ENCODE peak calls at places on chromosomes 12 and 14, in eight cellular contexts. Z, N, P, V, Q, D, G and B are unnamed samples.

GRCh38 chr12:126708492-126708896 is 1558.5 kb upstream of the TMEM132C start:
- DNase-seq in Z (no peak), N (no peak), P (no peak), V (no peak), Q (no peak), D (peak), G (no peak), B (no peak)

GRCh38 chr14:55814064-55814463 is 234.1 kb downstream of the KTN1 start:
- DNase-seq in Z (no peak), N (no peak), P (no peak), V (no peak), Q (no peak), D (no peak), G (no peak), B (no peak)

GRCh38 chr14:95840094-95840493 is 36.5 kb upstream of the TUNAR start:
- DNase-seq in Z (no peak), N (no peak), P (no peak), V (no peak), Q (no peak), D (no peak), G (no peak), B (no peak)

GRCh38 chr12:54132979-54133378 is 55.8 kb downstream of the SMUG1 start:
- DNase-seq in Z (no peak), N (no peak), P (no peak), V (no peak), Q (no peak), D (no peak), G (no peak), B (no peak)

GRCh38 chr12:76866726-76867125 is 12.1 kb downstream of the CSRP2 start:
- DNase-seq in Z (no peak), N (peak), P (no peak), V (no peak), Q (no peak), D (peak), G (no peak), B (no peak)

GRCh38 chr12:69056743-69057515 is 124.0 kb upstream of the CPM start:
- DNase-seq in Z (no peak), N (no peak), P (no peak), V (no peak), Q (no peak), D (peak), G (no peak), B (no peak)

GRCh38 chr12:76152161-76152807 is 67.8 kb upstream of the NAP1L1 start:
- DNase-seq in Z (no peak), N (no peak), P (no peak), V (no peak), Q (no peak), D (no peak), G (no peak), B (peak)

GRCh38 chr14:73059326-73059725 is 992 bp downstream of the RBM25 start:
- DNase-seq in Z (no peak), N (no peak), P (no peak), V (no peak), Q (no peak), D (peak), G (no peak), B (no peak)

GRCh38 chr12:66740257-66740656 is 61.4 kb upstream of the GRIP1 start:
- DNase-seq in Z (no peak), N (peak), P (no peak), V (no peak), Q (no peak), D (peak), G (no peak), B (no peak)

GRCh38 chr14:104893435-104894207 is 28.6 kb downstream of the CEP170B start:
- DNase-seq in Z (no peak), N (no peak), P (peak), V (no peak), Q (peak), D (no peak), G (no peak), B (no peak)

GRCh38 chr12:116121453-116121871 is 156.0 kb downstream of the MED13L start:
- DNase-seq in Z (no peak), N (peak), P (no peak), V (no peak), Q (no peak), D (peak), G (no peak), B (no peak)

GRCh38 chr14:99560946-99561683 is 42.9 kb downstream of the CCDC85C start:
- DNase-seq in Z (peak), N (no peak), P (no peak), V (no peak), Q (no peak), D (no peak), G (no peak), B (no peak)

GRCh38 chr14:82084813-82085212 is 551.2 kb upstream of the SEL1L start:
- DNase-seq in Z (no peak), N (no peak), P (no peak), V (no peak), Q (no peak), D (no peak), G (no peak), B (no peak)

GRCh38 chr14:56195727-56196126 is 77.5 kb downstream of the PELI2 start:
- DNase-seq in Z (no peak), N (no peak), P (no peak), V (no peak), Q (no peak), D (peak), G (no peak), B (no peak)

GRCh38 chr12:114384746-114385145 is 21.2 kb downstream of the TBX5 start:
- DNase-seq in Z (no peak), N (no peak), P (no peak), V (no peak), Q (no peak), D (peak), G (no peak), B (no peak)

GRCh38 chr12:3275171-3276041 is 198.2 kb downstream of the TSPAN9 start:
- DNase-seq in Z (peak), N (peak), P (peak), V (peak), Q (peak), D (peak), G (peak), B (peak)

GRCh38 chr12:57868870-57869609 is 22.5 kb upstream of the CTDSP2 start:
- DNase-seq in Z (peak), N (no peak), P (no peak), V (no peak), Q (no peak), D (no peak), G (peak), B (no peak)

GRCh38 chr14:64855732-64856527 is 23.8 kb downstream of the SPTB start:
- DNase-seq in Z (no peak), N (no peak), P (no peak), V (no peak), Q (no peak), D (no peak), G (no peak), B (no peak)

GRCh38 chr14:21072781-21073339 is 2.8 kb downstream of the ARHGEF40 start:
- DNase-seq in Z (no peak), N (no peak), P (no peak), V (no peak), Q (no peak), D (no peak), G (no peak), B (no peak)

GRCh38 chr14:45678163-45678562 is 425.2 kb upstream of the MIS18BP1 start:
- DNase-seq in Z (no peak), N (no peak), P (no peak), V (no peak), Q (no peak), D (no peak), G (no peak), B (no peak)

GRCh38 chr14:45680531-45680930 is 427.5 kb upstream of the MIS18BP1 start:
- DNase-seq in Z (no peak), N (no peak), P (no peak), V (no peak), Q (no peak), D (no peak), G (no peak), B (no peak)

GRCh38 chr14:45679852-45680251 is 426.9 kb upstream of the MIS18BP1 start:
- DNase-seq in Z (no peak), N (peak), P (no peak), V (no peak), Q (no peak), D (peak), G (no peak), B (no peak)
- H3K27ac ChIP-seq in Z (no peak), N (peak), P (peak), V (no peak), Q (no peak), D (peak), G (no peak), B (no peak)

GRCh38 chr14:91352101-91352500 is 65.5 kb downstream of the CCDC88C start:
- DNase-seq in Z (peak), N (no peak), P (peak), V (no peak), Q (no peak), D (peak), G (no peak), B (no peak)

GRCh38 chr14:91350813-91351507 is 66.7 kb downstream of the CCDC88C start:
- DNase-seq in Z (no peak), N (no peak), P (peak), V (peak), Q (peak), D (no peak), G (no peak), B (no peak)

GRCh38 chr14:91351508-91351853 is 66.1 kb downstream of the CCDC88C start:
- DNase-seq in Z (no peak), N (no peak), P (peak), V (no peak), Q (no peak), D (no peak), G (no peak), B (no peak)

GRCh38 chr14:91354221-91354916 is 63.3 kb downstream of the CCDC88C start:
- DNase-seq in Z (no peak), N (peak), P (no peak), V (no peak), Q (no peak), D (peak), G (no peak), B (no peak)

DNA sequence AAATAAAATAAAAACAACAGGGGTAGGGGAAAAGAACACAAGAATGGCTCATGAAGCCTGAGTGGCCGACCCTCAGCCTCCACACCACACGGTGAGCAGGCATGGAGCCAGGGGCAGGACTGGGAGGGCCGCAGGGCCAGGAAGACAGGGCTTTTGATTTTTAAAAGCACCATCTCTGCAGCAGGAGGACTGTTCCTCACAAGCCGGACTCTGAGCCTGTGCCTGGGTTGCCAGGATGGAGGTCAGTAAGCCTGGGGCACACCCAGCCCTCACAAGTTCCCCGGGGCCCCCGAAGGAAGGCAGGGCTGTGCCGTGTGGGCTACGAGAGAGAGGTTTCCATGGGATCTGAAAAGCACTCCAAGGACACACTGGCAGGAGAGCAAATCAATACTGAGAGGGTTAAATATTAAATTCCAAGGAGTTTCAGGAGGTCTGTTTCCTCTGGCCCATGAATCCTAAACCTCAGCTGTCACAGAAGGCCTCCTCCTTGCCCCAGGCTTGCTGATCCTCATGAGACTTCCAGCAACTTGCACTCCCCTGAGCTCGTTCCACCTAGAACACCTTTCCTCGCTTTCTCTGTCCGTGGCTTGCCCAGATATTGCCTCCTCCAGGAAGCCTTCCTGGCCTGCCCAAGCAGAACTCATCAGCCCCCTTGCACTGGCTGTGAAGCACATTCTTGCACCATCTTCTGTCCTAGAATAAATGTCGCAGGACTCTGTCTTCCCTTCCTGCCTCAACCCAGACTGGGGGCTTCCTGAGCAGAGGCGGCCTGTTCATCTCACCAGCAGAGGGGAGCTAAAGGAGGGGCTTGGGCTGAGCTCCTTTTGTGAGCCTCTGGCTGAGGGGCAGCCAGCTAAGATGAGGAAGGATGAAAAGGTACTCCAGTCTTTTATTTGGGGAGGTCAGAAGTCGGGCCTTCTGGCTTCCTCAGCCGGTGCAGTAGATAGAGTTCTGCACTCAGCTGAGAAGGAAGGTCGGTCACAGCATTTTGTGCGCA is 64.6 kb downstream of the CCDC88C start:
- DNase-seq in Z (no peak), N (no peak), P (no peak), V (no peak), Q (no peak), D (no peak), G (no peak), B (no peak)
- H3K27ac ChIP-seq in Z (peak), N (no peak), P (no peak), V (peak), Q (peak), D (no peak), G (no peak), B (peak)

DNA sequence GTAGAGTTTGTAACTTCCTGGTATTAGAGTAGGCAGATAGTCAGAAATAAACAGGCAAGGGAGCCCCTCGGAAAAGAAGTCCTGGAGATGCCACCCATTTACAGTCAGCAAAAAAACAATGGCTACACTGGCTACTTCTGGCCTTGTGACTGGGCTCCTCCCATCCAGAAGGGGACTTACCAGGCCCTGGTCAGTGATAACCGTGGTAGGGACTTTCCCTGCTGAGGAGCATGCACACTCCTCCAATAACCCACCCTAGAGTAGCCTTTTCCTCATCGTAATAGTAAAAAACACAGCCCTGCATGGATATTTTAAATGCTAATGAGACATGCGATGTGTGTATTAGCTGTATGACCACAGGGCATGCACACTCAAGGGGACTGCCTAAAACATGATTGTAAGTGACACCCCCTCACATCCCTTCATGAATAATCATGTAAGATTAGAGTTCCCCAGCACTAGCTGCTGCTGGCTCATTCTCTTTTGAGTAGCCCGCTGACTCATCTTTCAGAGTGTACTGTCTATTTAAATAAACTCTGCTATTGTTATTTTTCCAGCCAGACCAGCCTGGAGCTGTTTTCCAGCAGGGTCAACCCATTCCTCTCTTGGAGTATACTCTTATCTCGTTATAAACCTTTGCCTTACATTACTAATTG is 413.8 kb upstream of the TMTC1 start:
- DNase-seq in Z (no peak), N (peak), P (no peak), V (no peak), Q (no peak), D (peak), G (no peak), B (no peak)
- H3K27ac ChIP-seq in Z (no peak), N (no peak), P (no peak), V (no peak), Q (no peak), D (no peak), G (no peak), B (no peak)

GRCh38 chr12:48106574-48107251 is 834 bp upstream of the SENP1 start:
- DNase-seq in Z (no peak), N (no peak), P (no peak), V (no peak), Q (no peak), D (no peak), G (no peak), B (no peak)
- H3K27ac ChIP-seq in Z (peak), N (peak), P (peak), V (peak), Q (peak), D (peak), G (peak), B (peak)

GRCh38 chr14:93083898-93084297 is 31.8 kb downstream of the ITPK1 start:
- DNase-seq in Z (no peak), N (no peak), P (no peak), V (no peak), Q (no peak), D (no peak), G (no peak), B (no peak)

GRCh38 chr14:93086441-93087055 is 29.2 kb downstream of the ITPK1 start:
- DNase-seq in Z (no peak), N (no peak), P (no peak), V (no peak), Q (no peak), D (no peak), G (no peak), B (no peak)

GRCh38 chr14:93084866-93085857 is 30.6 kb downstream of the ITPK1 start:
- DNase-seq in Z (no peak), N (no peak), P (no peak), V (no peak), Q (no peak), D (no peak), G (no peak), B (no peak)

GRCh38 chr14:93084402-93084801 is 31.3 kb downstream of the ITPK1 start:
- DNase-seq in Z (no peak), N (no peak), P (no peak), V (no peak), Q (no peak), D (no peak), G (no peak), B (no peak)

GRCh38 chr14:93085916-93086315 is 29.8 kb downstream of the ITPK1 start:
- DNase-seq in Z (no peak), N (peak), P (no peak), V (no peak), Q (no peak), D (peak), G (no peak), B (no peak)
- H3K27ac ChIP-seq in Z (peak), N (peak), P (no peak), V (no peak), Q (no peak), D (no peak), G (no peak), B (no peak)

GRCh38 chr12:62761658-62762057 is 173.3 kb downstream of the PPM1H start:
- DNase-seq in Z (no peak), N (no peak), P (no peak), V (no peak), Q (no peak), D (no peak), G (peak), B (no peak)

GRCh38 chr12:62762645-62763044 is 172.3 kb downstream of the PPM1H start:
- DNase-seq in Z (no peak), N (peak), P (no peak), V (no peak), Q (no peak), D (no peak), G (no peak), B (no peak)

GRCh38 chr12:62763319-62763718 is 171.6 kb downstream of the PPM1H start:
- DNase-seq in Z (no peak), N (no peak), P (no peak), V (no peak), Q (no peak), D (no peak), G (no peak), B (no peak)

GRCh38 chr12:62758216-62758615 is 176.7 kb downstream of the PPM1H start:
- DNase-seq in Z (no peak), N (no peak), P (no peak), V (no peak), Q (no peak), D (peak), G (no peak), B (no peak)

DNA sequence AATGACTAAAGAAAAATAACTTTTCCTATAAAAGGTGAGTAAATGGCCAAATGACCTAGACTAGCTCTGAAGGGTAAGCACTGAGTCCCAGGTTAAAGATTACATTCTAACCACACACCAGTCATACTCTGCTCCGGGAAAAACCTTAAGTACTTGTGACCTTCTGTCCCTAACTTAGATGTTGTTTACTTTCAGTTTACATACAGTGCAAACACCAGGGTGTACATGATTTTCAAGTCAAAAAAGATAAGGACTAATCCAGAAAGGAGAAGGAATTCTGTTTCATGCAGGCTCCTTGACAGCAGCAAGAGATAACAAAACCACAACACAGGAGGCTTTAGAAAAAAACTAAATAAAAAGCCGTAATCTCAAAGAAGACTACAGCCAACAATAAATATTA is 174.2 kb downstream of the PPM1H start:
- DNase-seq in Z (no peak), N (no peak), P (no peak), V (no peak), Q (no peak), D (peak), G (no peak), B (no peak)
- H3K27ac ChIP-seq in Z (no peak), N (no peak), P (no peak), V (no peak), Q (no peak), D (no peak), G (peak), B (no peak)